ENCODE peak calls at places on chromosomes 16 and 17, in ten cellular contexts. T, E, M, L, Y, Q, S, Z, A and I are unnamed samples.

GRCh38 chr17:9055281-9055680 is 34.0 kb downstream of the NTN1 start:
- DNase-seq in T (no peak), E (no peak), M (no peak), L (no peak), Y (no peak), Q (no peak), S (no peak), Z (no peak), A (no peak), I (no peak)

GRCh38 chr17:61309857-61310256 is 89.8 kb upstream of the TBX2 start:
- DNase-seq in T (peak), E (no peak), M (no peak), L (no peak), Y (no peak), Q (no peak), S (peak), Z (no peak), A (no peak), I (peak)

GRCh38 chr16:57669476-57670162 is 1.5 kb downstream of the ADGRG3 start:
- DNase-seq in T (no peak), E (no peak), M (no peak), L (no peak), Y (no peak), Q (no peak), S (no peak), Z (no peak), A (no peak), I (no peak)

GRCh38 chr16:81283044-81283443 is 31.7 kb upstream of the GAN start:
- DNase-seq in T (no peak), E (no peak), M (no peak), L (no peak), Y (no peak), Q (no peak), S (no peak), Z (no peak), A (no peak), I (no peak)

GRCh38 chr16:4067262-4068001 is 48.8 kb downstream of the ADCY9 start:
- DNase-seq in T (peak), E (no peak), M (no peak), L (no peak), Y (no peak), Q (no peak), S (peak), Z (no peak), A (no peak), I (no peak)

GRCh38 chr16:86882586-86883280 is 304.4 kb downstream of the FOXL1 start:
- DNase-seq in T (peak), E (no peak), M (no peak), L (no peak), Y (no peak), Q (no peak), S (no peak), Z (peak), A (no peak), I (peak)

GRCh38 chr16:7303014-7303676 is 29.5 kb upstream of the RBFOX1 start:
- DNase-seq in T (no peak), E (no peak), M (no peak), L (no peak), Y (no peak), Q (no peak), S (no peak), Z (no peak), A (no peak), I (no peak)

GRCh38 chr17:68776451-68776850 is 175.3 kb upstream of the FAM20A start:
- DNase-seq in T (no peak), E (no peak), M (no peak), L (no peak), Y (no peak), Q (no peak), S (no peak), Z (no peak), A (no peak), I (no peak)

GRCh38 chr17:17503566-17504130 is 7.5 kb upstream of the RASD1 start:
- DNase-seq in T (no peak), E (no peak), M (no peak), L (no peak), Y (no peak), Q (no peak), S (no peak), Z (no peak), A (no peak), I (no peak)

GRCh38 chr16:89326721-89327120 is 109.2 kb downstream of the ZNF778 start:
- DNase-seq in T (no peak), E (no peak), M (no peak), L (no peak), Y (no peak), Q (no peak), S (no peak), Z (peak), A (no peak), I (no peak)

GRCh38 chr17:5237541-5238016 is 2.9 kb upstream of the SCIMP start:
- DNase-seq in T (peak), E (peak), M (peak), L (peak), Y (no peak), Q (peak), S (peak), Z (peak), A (peak), I (peak)

GRCh38 chr16:4879049-4879448 is 31.8 kb downstream of the UBN1 start:
- DNase-seq in T (no peak), E (no peak), M (no peak), L (no peak), Y (no peak), Q (no peak), S (no peak), Z (no peak), A (no peak), I (peak)

GRCh38 chr16:76265434-76266045 is 11.7 kb upstream of the CNTNAP4 start:
- DNase-seq in T (no peak), E (peak), M (peak), L (no peak), Y (no peak), Q (peak), S (no peak), Z (no peak), A (no peak), I (peak)

GRCh38 chr17:32504166-32504990 is 17.6 kb downstream of the CDK5R1 start:
- DNase-seq in T (peak), E (no peak), M (peak), L (no peak), Y (no peak), Q (no peak), S (no peak), Z (no peak), A (no peak), I (no peak)

GRCh38 chr16:25914357-25914962 is 222.7 kb downstream of the HS3ST4 start:
- DNase-seq in T (no peak), E (no peak), M (no peak), L (no peak), Y (no peak), Q (no peak), S (no peak), Z (no peak), A (no peak), I (no peak)